ENCODE peak calls at places on chromosomes 3 and 15, in five cellular contexts. N, T, A, C and D are unnamed samples.

GRCh38 chr3:183298708-183299153 is 45.7 kb downstream of the B3GNT5 start:
- DNase-seq in N (no peak), T (no peak), A (no peak), C (no peak), D (peak)

GRCh38 chr3:60046212-60046611 is 996.4 kb upstream of the CFAP20DC start:
- DNase-seq in N (no peak), T (no peak), A (no peak), C (no peak), D (no peak)

GRCh38 chr3:123346041-123346440 is 102.8 kb downstream of the ADCY5 start:
- DNase-seq in N (no peak), T (no peak), A (no peak), C (no peak), D (no peak)

GRCh38 chr3:188854395-188855149 is 317.2 kb upstream of the TPRG1 start:
- DNase-seq in N (no peak), T (no peak), A (no peak), C (no peak), D (peak)

GRCh38 chr3:40875581-40875980 is 323.7 kb upstream of the CTNNB1 start:
- DNase-seq in N (no peak), T (no peak), A (no peak), C (no peak), D (no peak)

GRCh38 chr15:49372366-49372765 is 50.7 kb upstream of the FGF7 start:
- DNase-seq in N (no peak), T (no peak), A (no peak), C (no peak), D (no peak)

GRCh38 chr3:11558002-11558401 is 85.7 kb downstream of the VGLL4 start:
- DNase-seq in N (peak), T (no peak), A (no peak), C (no peak), D (peak)

GRCh38 chr3:111998661-111999641 is at the start of gene TAGLN3:
- DNase-seq in N (no peak), T (no peak), A (peak), C (no peak), D (peak)

GRCh38 chr3:123508176-123508575 is 59.3 kb upstream of the ADCY5 start:
- DNase-seq in N (no peak), T (no peak), A (no peak), C (no peak), D (no peak)

GRCh38 chr3:72120039-72120438 is 335.1 kb upstream of the PROK2 start:
- DNase-seq in N (no peak), T (no peak), A (no peak), C (no peak), D (no peak)

GRCh38 chr15:70875001-70875782 is 17.0 kb downstream of the THAP10 start:
- DNase-seq in N (no peak), T (no peak), A (no peak), C (no peak), D (peak)

GRCh38 chr3:45942051-45942825 is 1.0 kb upstream of the CXCR6 start:
- DNase-seq in N (no peak), T (no peak), A (no peak), C (no peak), D (no peak)

GRCh38 chr15:75644376-75644775 is 3.3 kb upstream of the SNX33 start:
- DNase-seq in N (no peak), T (no peak), A (no peak), C (no peak), D (no peak)

GRCh38 chr15:45634442-45635190 is at the start of gene SQOR:
- DNase-seq in N (peak), T (peak), A (peak), C (peak), D (peak)

GRCh38 chr3:10753964-10754363 is 62.1 kb upstream of the SLC6A11 start:
- DNase-seq in N (peak), T (peak), A (peak), C (peak), D (peak)

GRCh38 chr15:86444527-86444926 is 364.9 kb downstream of the AGBL1 start:
- DNase-seq in N (no peak), T (no peak), A (no peak), C (no peak), D (no peak)

GRCh38 chr3:126666600-126667528 is 11.9 kb upstream of the TXNRD3 start:
- DNase-seq in N (no peak), T (no peak), A (no peak), C (no peak), D (no peak)

GRCh38 chr15:65008989-65009388 is 19.3 kb upstream of the SPG21 start:
- DNase-seq in N (no peak), T (no peak), A (peak), C (no peak), D (no peak)